ENCODE peak calls at places on chromosomes 13 and 19, in four cellular contexts. U is left ventricle myocardium inferior, O is neural progenitor cell, I is fibroblast of pulmonary artery. R is an unnamed sample.
A peak's percentile ranks its signal among the peaks of the same experiment; 100 is the strongest.

GRCh38 chr13:95352486-95352885 is 51.2 kb upstream of the ABCC4 start:
- DNase-seq in U (no peak), O (no peak), I (no peak), R (no peak)

GRCh38 chr19:47377208-47377701 is 28.1 kb downstream of the DHX34 start:
- DNase-seq in U (peak; percentile 80), I (no peak), O (no peak), R (no peak)

GRCh38 chr19:6534451-6535093 is 3.7 kb downstream of the TNFSF9 start:
- DNase-seq in I (no peak), O (peak; percentile 53), U (no peak), R (no peak)

GRCh38 chr13:97219226-97219625 is 2.9 kb upstream of the MBNL2 start:
- DNase-seq in U (no peak), I (no peak), O (no peak), R (no peak)

GRCh38 chr19:42428676-42429075 is 1.5 kb upstream of the LIPE start:
- DNase-seq in O (peak; percentile 64), I (no peak), U (no peak), R (no peak)

GRCh38 chr13:35892837-35893814 is 238.1 kb downstream of the DCLK1 start:
- DNase-seq in I (no peak), U (no peak), O (no peak), R (no peak)

GRCh38 chr19:1510807-1511206 is 2.0 kb downstream of the ADAMTSL5 start:
- DNase-seq in I (no peak), O (no peak), U (no peak), R (no peak)

GRCh38 chr19:32652893-32653625 is 21.9 kb downstream of the ANKRD27 start:
- DNase-seq in U (peak; percentile 81), O (no peak), I (peak; percentile 77), R (no peak)

GRCh38 chr19:28351761-28352160 is 861.2 kb downstream of the UQCRFS1 start:
- DNase-seq in I (no peak), U (no peak), O (no peak), R (no peak)

GRCh38 chr13:110444226-110444653 is 117.3 kb downstream of the RAB20 start:
- DNase-seq in U (peak; percentile 31), O (no peak), I (peak; percentile 45), R (no peak)

GRCh38 chr19:6457958-6458694 is 1.5 kb downstream of the SLC25A23 start:
- DNase-seq in I (peak; percentile 5), U (no peak), O (no peak), R (no peak)

GRCh38 chr13:50911051-50911690 is 1.6 kb downstream of the RNASEH2B start:
- DNase-seq in U (no peak), I (peak; percentile 13), O (peak; percentile 39), R (peak; percentile 19)

GRCh38 chr13:106524108-106524507 is 11.4 kb downstream of the EFNB2 start:
- DNase-seq in O (no peak), U (no peak), I (no peak), R (no peak)

GRCh38 chr13:106527806-106528205 is 7.7 kb downstream of the EFNB2 start:
- DNase-seq in I (no peak), O (no peak), U (no peak), R (no peak)

GRCh38 chr13:106523566-106523965 is 11.9 kb downstream of the EFNB2 start:
- DNase-seq in U (no peak), O (no peak), I (no peak), R (no peak)

GRCh38 chr13:106526748-106527488 is 8.5 kb downstream of the EFNB2 start:
- DNase-seq in O (no peak), I (no peak), U (no peak), R (no peak)

GRCh38 chr13:106525865-106526264 is 9.6 kb downstream of the EFNB2 start:
- DNase-seq in I (no peak), O (no peak), U (no peak), R (no peak)
- H3K4me3 ChIP-seq in I (no peak overlapping the region), O (no peak overlapping the region), U (no peak overlapping the region), R (no peak overlapping the region)

GRCh38 chr19:11580665-11581418 is 3.4 kb upstream of the ACP5 start:
- DNase-seq in U (no peak), O (no peak), I (peak; percentile 28), R (no peak)
- H3K4me3 ChIP-seq in U (no peak overlapping the region), O (no peak overlapping the region), I (no peak overlapping the region), R (peak overlapping the region; percentile 38)

DNA sequence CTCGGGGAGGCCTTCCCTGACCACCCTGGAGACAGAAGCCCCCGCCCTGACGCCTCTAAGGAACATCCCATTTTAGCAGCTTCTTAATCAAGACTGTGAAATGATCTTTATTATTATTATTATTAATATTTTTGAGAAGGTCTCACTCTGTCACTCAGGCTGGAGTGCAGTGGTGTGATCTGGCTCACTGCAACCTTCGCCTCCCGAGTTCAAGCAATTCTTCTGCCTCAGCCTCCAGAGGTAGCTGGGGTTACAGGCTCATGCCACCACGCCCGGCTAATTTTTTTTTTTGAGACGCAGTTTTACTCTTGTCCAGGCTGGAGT is 3.6 kb upstream of the DAND5 start:
- DNase-seq in U (no peak), I (no peak), O (no peak), R (no peak)
- H3K4me3 ChIP-seq in U (peak overlapping the region; percentile 69), I (no peak overlapping the region), O (peak overlapping the region; percentile 45), R (no peak overlapping the region)

GRCh38 chr13:48978942-48979601 is 3.4 kb downstream of the FNDC3A start:
- DNase-seq in O (no peak), U (no peak), I (peak; percentile 45), R (no peak)
- H3K4me3 ChIP-seq in O (no peak overlapping the region), U (no peak overlapping the region), I (no peak overlapping the region), R (no peak overlapping the region)

DNA sequence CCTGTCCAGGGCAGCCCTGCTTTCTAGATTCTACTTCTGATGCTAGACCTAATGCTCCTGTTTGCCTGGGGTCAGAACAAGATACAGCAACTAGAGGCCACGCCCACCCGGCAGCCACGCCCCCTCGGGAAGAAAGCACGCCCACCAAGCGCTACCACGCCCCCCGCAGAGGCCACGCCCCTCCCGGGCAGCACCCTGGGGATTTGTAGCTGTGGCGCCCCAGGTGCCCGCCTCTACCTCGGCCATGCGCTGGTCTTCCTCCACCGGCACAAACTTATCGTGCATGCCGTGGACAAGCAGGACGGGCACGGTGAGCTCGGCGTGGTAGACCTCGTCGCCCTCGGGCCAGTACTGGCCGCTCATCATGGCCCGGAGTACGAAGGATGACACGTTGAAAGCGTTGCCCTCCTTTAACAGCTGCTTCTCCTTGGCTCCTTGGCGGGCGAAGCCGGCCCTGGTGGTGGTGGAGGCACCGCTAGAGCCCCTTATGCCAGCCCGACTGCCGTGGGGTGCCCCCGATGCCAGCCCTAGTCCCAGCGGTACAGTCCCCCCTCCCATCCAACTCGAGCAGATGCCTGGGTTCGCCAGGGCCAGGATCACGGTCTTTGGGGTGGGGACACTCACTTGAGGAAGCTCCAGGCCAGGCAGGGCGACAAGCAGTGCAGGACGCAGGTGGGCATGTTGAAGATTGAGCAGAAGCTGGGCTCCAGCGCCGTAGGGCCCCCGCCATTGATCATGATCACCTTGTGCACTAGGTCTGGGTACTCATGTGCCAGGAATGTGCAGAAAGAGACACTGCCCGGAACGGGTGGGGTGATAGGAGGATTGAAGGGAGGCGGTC is 9.0 kb downstream of the ABHD8 start:
- DNase-seq in U (no peak), I (no peak), O (peak; percentile 48), R (peak; percentile 39)
- H3K4me3 ChIP-seq in U (no peak overlapping the region), I (no peak overlapping the region), O (no peak overlapping the region), R (no peak overlapping the region)

GRCh38 chr13:114134111-114134943 is 1.9 kb upstream of the RASA3 start:
- DNase-seq in U (no peak), O (peak; percentile 60), I (no peak), R (no peak)
- H3K4me3 ChIP-seq in U (no peak overlapping the region), O (no peak overlapping the region), I (no peak overlapping the region), R (no peak overlapping the region)

DNA sequence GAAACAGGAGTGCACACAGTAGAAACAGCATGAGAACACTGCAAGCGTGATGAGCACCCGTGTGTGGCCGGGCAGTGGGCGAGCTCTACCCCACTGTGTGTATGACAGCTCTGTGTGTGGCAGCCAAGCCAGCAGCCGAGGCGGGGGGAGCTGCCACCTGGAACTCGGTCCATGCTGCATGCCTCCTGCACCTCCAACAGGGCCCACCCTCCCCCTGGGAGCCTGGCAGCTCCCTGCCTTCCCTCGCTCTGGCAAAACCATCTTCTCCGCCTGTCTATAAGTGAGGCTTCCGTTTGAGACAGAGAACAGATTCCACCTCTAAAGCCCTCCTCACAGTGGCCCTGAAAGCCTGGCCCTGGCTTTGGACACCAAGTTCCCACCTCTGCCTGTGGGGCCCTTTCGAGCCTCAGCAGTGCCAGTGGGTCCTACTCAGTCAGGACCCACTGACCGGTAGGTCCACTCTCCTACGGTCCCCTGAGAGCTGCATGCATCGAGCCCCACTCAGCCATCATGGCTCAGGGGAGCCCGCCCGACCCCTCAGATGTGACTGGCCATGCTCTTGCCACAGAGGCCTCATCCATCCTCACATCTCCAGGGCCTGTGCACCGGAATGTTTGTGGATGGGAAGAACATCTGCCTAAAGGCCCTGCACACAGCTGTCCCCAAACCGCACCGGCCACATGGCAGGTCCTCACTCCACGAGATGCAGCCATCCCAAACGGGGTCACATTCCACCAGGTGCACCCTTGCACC is 52.4 kb upstream of the C13orf46 start:
- DNase-seq in U (no peak), O (no peak), I (no peak), R (no peak)
- H3K4me3 ChIP-seq in U (peak overlapping the region; percentile 2), O (no peak overlapping the region), I (no peak overlapping the region), R (no peak overlapping the region)

GRCh38 chr19:13226983-13227382 is 76.8 kb downstream of the IER2 start:
- DNase-seq in U (no peak), O (no peak), I (no peak), R (no peak)

GRCh38 chr19:13234518-13234917 is 84.3 kb downstream of the IER2 start:
- DNase-seq in I (no peak), O (peak; percentile 76), U (peak; percentile 18), R (peak; percentile 69)

GRCh38 chr19:13229246-13229645 is 79.0 kb downstream of the IER2 start:
- DNase-seq in O (no peak), U (no peak), I (no peak), R (no peak)

GRCh38 chr19:13228561-13228960 is 78.3 kb downstream of the IER2 start:
- DNase-seq in O (no peak), U (no peak), I (no peak), R (no peak)

DNA sequence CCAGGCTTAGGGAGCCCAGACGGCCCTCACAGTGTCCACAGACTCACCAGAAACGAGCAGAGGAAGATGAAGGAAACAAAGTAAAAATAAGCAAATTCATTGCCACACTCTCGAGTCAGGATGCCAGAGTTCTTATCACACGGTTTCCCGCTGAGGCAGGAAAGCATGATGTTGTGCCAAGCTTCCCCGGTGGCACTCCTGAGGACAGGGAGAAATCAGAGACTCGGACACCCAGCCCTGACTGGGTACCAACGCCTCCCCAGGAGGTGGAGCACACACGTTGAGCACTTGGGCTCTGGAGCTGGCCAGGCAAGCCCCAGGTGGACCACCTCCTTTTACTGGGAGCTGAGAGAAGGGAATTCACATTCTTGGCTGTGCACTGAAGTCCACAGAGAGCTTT is 81.5 kb downstream of the IER2 start:
- DNase-seq in O (no peak), U (no peak), I (no peak), R (no peak)
- H3K4me3 ChIP-seq in O (no peak overlapping the region), U (no peak overlapping the region), I (no peak overlapping the region), R (no peak overlapping the region)

R was measured in naive thymus-derived CD4-positive, alpha-beta T cell.